ENCODE peak calls at places on chromosomes 3 and 15, in nine cellular contexts. B is HepG2, Z is A549, P is tibial nerve, T is K562, O is sigmoid colon, N is esophagus muscularis mucosa, V is GM12878, R is transverse colon. W is an unnamed sample.

GRCh38 chr3:128495435-128495970 is 2.5 kb upstream of the GATA2 start:
- DNase-seq in B (no peak), Z (no peak), P (no peak), T (peak; percentile 66), O (peak; percentile 42), N (no peak), V (no peak), R (no peak), W (no peak)

GRCh38 chr15:40398413-40398873 is 7.2 kb upstream of the IVD start:
- DNase-seq in B (no peak), Z (no peak), P (no peak), T (no peak), O (no peak), N (no peak), V (peak; percentile 58), R (peak; percentile 41), W (no peak)

GRCh38 chr3:56894912-56895431 is 93.2 kb upstream of the ARHGEF3 start:
- DNase-seq in B (no peak), Z (no peak), P (no peak), T (no peak), O (no peak), N (no peak), V (no peak), R (no peak), W (no peak)

GRCh38 chr15:68939501-68939900 is 9.2 kb downstream of the SPESP1 start:
- DNase-seq in B (no peak), Z (no peak), P (no peak), T (no peak), O (no peak), N (no peak), V (no peak), R (no peak), W (no peak)

GRCh38 chr15:30919877-30920550 is 16.3 kb downstream of the FAN1 start:
- DNase-seq in B (no peak), Z (no peak), P (no peak), T (no peak), O (no peak), N (no peak), V (no peak), R (no peak), W (no peak)

GRCh38 chr3:851098-851790 is 241.6 kb upstream of the CNTN6 start:
- DNase-seq in B (no peak), Z (no peak), P (no peak), T (no peak), O (no peak), N (no peak), V (no peak), R (no peak), W (no peak)

GRCh38 chr3:63437858-63438257 is 159.8 kb downstream of the SYNPR start:
- DNase-seq in B (no peak), Z (no peak), P (no peak), T (no peak), O (no peak), N (no peak), V (no peak), R (no peak), W (no peak)

GRCh38 chr15:42735382-42736165 is 1.4 kb downstream of the CDAN1 start:
- DNase-seq in B (no peak), Z (no peak), P (no peak), T (no peak), O (peak; percentile 62), N (no peak), V (no peak), R (no peak), W (no peak)

GRCh38 chr3:164199982-164200823 is 878.1 kb downstream of the SI start:
- DNase-seq in B (no peak), Z (no peak), P (no peak), T (no peak), O (no peak), N (no peak), V (no peak), R (no peak), W (no peak)

GRCh38 chr15:25990245-25990644 is 127.1 kb upstream of the ATP10A start:
- DNase-seq in B (no peak), Z (no peak), P (no peak), T (no peak), O (no peak), N (peak; percentile 26), V (no peak), R (no peak), W (no peak)

GRCh38 chr15:92970656-92971055 is 70.5 kb downstream of the CHD2 start:
- DNase-seq in B (no peak), Z (no peak), P (no peak), T (no peak), O (no peak), N (no peak), V (no peak), R (no peak), W (no peak)

GRCh38 chr3:24273491-24273890 is 221.2 kb downstream of the THRB start:
- DNase-seq in B (peak; percentile 23), Z (no peak), P (no peak), T (no peak), O (no peak), N (no peak), V (no peak), R (no peak), W (no peak)

GRCh38 chr15:90221251-90221900 is 12.4 kb downstream of the CIB1 start:
- DNase-seq in B (peak; percentile 67), Z (peak; percentile 95), P (peak; percentile 69), T (peak; percentile 67), O (peak; percentile 93), N (no peak), V (no peak), R (peak; percentile 80), W (peak; percentile 81)

GRCh38 chr15:90222538-90222937 is 11.2 kb downstream of the CIB1 start:
- DNase-seq in B (no peak), Z (no peak), P (no peak), T (no peak), O (no peak), N (no peak), V (no peak), R (no peak), W (no peak)

GRCh38 chr15:90217671-90218394 is 15.9 kb downstream of the CIB1 start:
- DNase-seq in B (no peak), Z (no peak), P (no peak), T (no peak), O (no peak), N (no peak), V (no peak), R (no peak), W (no peak)

GRCh38 chr15:90223441-90224165 is 10.1 kb downstream of the CIB1 start:
- DNase-seq in B (no peak), Z (no peak), P (no peak), T (no peak), O (no peak), N (no peak), V (no peak), R (no peak), W (no peak)

GRCh38 chr15:90219421-90220141 is 14.2 kb downstream of the CIB1 start:
- DNase-seq in B (no peak), Z (peak; percentile 89), P (no peak), T (peak; percentile 70), O (no peak), N (no peak), V (no peak), R (peak; percentile 57), W (no peak)
- H3K27ac ChIP-seq in B (no peak overlapping the region), Z (peak overlapping the region; percentile 38), P (peak overlapping the region; percentile 75), T (no peak overlapping the region), O (peak overlapping the region; percentile 67), N (peak overlapping the region; percentile 53), V (no peak overlapping the region), R (peak overlapping the region; percentile 36), W (no peak overlapping the region)

DNA sequence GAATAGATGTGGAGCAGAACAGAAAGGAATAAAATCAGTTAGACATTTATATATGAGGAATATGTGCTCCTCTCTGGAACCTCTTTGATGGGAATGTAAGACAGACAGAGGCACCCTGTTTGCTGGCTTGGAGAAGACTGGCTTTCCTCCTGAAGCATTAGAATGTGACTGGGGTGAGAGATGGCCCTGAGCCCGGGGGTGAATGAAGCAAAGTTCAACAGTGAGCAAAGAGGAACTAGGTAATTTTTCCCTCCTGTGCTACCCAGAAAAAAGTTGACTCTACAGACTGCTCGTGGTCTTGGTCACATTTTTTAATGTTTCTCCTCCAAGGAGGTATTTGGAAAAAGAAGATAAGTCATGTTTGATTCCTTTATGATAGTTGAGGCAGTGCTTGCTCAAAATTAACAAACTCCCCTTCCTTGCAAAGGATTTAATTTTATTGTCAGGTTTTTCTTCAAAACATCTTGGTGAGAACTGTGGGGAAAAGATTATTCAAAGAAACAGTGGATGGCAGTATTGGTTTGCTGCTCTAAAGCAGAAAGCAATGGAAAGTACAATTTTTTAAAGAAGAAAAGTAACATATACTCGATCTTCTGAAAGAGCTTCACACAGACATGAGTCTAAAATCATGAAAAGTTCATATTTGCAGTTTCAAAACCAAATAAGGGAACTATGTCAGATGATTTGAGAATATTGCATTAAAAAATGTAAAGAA is 370.4 kb upstream of the CDIN1 start:
- DNase-seq in B (no peak), Z (no peak), P (no peak), T (no peak), O (no peak), N (no peak), V (no peak), R (no peak), W (no peak)
- TF ChIP-seq CTCF in B (no peak), Z (no peak), P (no peak), T (no peak), O (no peak), N (no peak), V (no peak), R (no peak), W (no peak)

GRCh38 chr15:38071211-38071972 is 137.0 kb downstream of the TMCO5A start:
- DNase-seq in B (no peak), Z (no peak), P (no peak), T (no peak), O (no peak), N (no peak), V (no peak), R (no peak), W (peak; percentile 27)

GRCh38 chr15:38070778-38071177 is 136.3 kb downstream of the TMCO5A start:
- DNase-seq in B (no peak), Z (no peak), P (no peak), T (no peak), O (no peak), N (no peak), V (no peak), R (no peak), W (no peak)

GRCh38 chr15:38069001-38069400 is 134.6 kb downstream of the TMCO5A start:
- DNase-seq in B (no peak), Z (peak; percentile 22), P (no peak), T (no peak), O (no peak), N (no peak), V (peak; percentile 74), R (peak; percentile 28), W (peak; percentile 29)

GRCh38 chr15:38068600-38068999 is 134.2 kb downstream of the TMCO5A start:
- DNase-seq in B (no peak), Z (no peak), P (no peak), T (no peak), O (no peak), N (no peak), V (no peak), R (no peak), W (no peak)

GRCh38 chr15:38069506-38069905 is 135.1 kb downstream of the TMCO5A start:
- DNase-seq in B (no peak), Z (peak; percentile 25), P (no peak), T (no peak), O (peak; percentile 68), N (no peak), V (no peak), R (peak; percentile 78), W (peak; percentile 47)
- TF ChIP-seq EP300 in B (no peak), Z (no peak), P (no peak), T (no peak), O (no peak), N (no peak), V (no peak), R (no peak), W (no peak)

GRCh38 chr15:63041402-63041977 is 1.1 kb upstream of the TPM1 start:
- DNase-seq in B (no peak), Z (no peak), P (no peak), T (no peak), O (no peak), N (no peak), V (no peak), R (no peak), W (no peak)
- H3K27ac ChIP-seq in B (peak overlapping the region; percentile 49), Z (peak overlapping the region; percentile 94), P (peak overlapping the region; percentile 88), T (no peak overlapping the region), O (peak overlapping the region; percentile 99), N (peak overlapping the region; percentile 97), V (no peak overlapping the region), R (peak overlapping the region; percentile 96), W (peak overlapping the region; percentile 92)